ENCODE peak calls at places on chromosomes 6 and 20, in seven cellular contexts. U, J, W, D, E, K and Q are unnamed samples.
A peak's percentile ranks its signal among the peaks of the same experiment; 100 is the strongest.

GRCh38 chr20:54070187-54070987 is at the start of gene BCAS1:
- DNase-seq in U (no peak), W (no peak), J (no peak), K (no peak), D (no peak), E (no peak), Q (no peak)

GRCh38 chr20:57392130-57392445 is 892 bp downstream of the RBM38 start:
- DNase-seq in J (no peak), K (no peak), W (no peak), U (no peak), E (no peak), D (no peak), Q (no peak)

GRCh38 chr20:51129201-51129671 is 106.3 kb upstream of the KCNG1 start:
- DNase-seq in J (no peak), W (no peak), D (no peak), U (no peak), K (no peak), E (peak; percentile 3), Q (peak; percentile 53)

GRCh38 chr20:63273635-63274380 is 1.2 kb downstream of the ARFGAP1 start:
- DNase-seq in K (no peak), D (peak; percentile 88), U (no peak), W (no peak), J (peak; percentile 56), E (no peak), Q (peak; percentile 88)

GRCh38 chr6:1631251-1631650 is 21.5 kb downstream of the FOXC1 start:
- DNase-seq in U (no peak), D (no peak), J (peak; percentile 80), W (no peak), E (no peak), K (peak; percentile 52), Q (no peak)

GRCh38 chr20:14553774-14554524 is 216.5 kb upstream of the FLRT3 start:
- DNase-seq in E (no peak), J (no peak), U (no peak), D (peak; percentile 34), W (no peak), K (no peak), Q (no peak)

GRCh38 chr20:19976595-19977372 is 40.4 kb upstream of the NAA20 start:
- DNase-seq in J (no peak), E (no peak), D (peak; percentile 83), K (peak; percentile 95), U (peak; percentile 50), W (no peak), Q (peak; percentile 80)

GRCh38 chr6:152380993-152381898 is 255.9 kb downstream of the SYNE1 start:
- DNase-seq in U (no peak), W (peak; percentile 62), E (peak; percentile 33), J (peak; percentile 72), D (peak; percentile 97), K (peak; percentile 94), Q (peak; percentile 100)

GRCh38 chr6:162056745-162057144 is 670.8 kb downstream of the PRKN start:
- DNase-seq in U (peak; percentile 33), J (no peak), D (no peak), E (peak; percentile 69), K (peak; percentile 81), W (no peak), Q (peak; percentile 38)

GRCh38 chr6:18412073-18412472 is 24.9 kb downstream of the RNF144B start:
- DNase-seq in K (no peak), J (no peak), U (no peak), D (no peak), E (no peak), W (no peak), Q (no peak)

GRCh38 chr20:5996765-5997164 is 46.3 kb downstream of the MCM8 start:
- DNase-seq in U (no peak), D (no peak), J (no peak), K (peak; percentile 16), W (no peak), E (no peak), Q (no peak)

GRCh38 chr6:113320653-113321052 is 536.5 kb upstream of the MARCKS start:
- DNase-seq in E (no peak), K (peak; percentile 8), U (no peak), D (no peak), J (no peak), W (no peak), Q (no peak)

GRCh38 chr6:134689177-134689576 is 260.7 kb downstream of the ALDH8A1 start:
- DNase-seq in U (no peak), W (no peak), K (no peak), D (no peak), J (no peak), E (no peak), Q (no peak)

GRCh38 chr6:116949964-116950363 is 72.9 kb downstream of the RFX6 start:
- DNase-seq in E (no peak), W (no peak), J (no peak), D (no peak), K (peak; percentile 45), U (no peak), Q (no peak)

DNA sequence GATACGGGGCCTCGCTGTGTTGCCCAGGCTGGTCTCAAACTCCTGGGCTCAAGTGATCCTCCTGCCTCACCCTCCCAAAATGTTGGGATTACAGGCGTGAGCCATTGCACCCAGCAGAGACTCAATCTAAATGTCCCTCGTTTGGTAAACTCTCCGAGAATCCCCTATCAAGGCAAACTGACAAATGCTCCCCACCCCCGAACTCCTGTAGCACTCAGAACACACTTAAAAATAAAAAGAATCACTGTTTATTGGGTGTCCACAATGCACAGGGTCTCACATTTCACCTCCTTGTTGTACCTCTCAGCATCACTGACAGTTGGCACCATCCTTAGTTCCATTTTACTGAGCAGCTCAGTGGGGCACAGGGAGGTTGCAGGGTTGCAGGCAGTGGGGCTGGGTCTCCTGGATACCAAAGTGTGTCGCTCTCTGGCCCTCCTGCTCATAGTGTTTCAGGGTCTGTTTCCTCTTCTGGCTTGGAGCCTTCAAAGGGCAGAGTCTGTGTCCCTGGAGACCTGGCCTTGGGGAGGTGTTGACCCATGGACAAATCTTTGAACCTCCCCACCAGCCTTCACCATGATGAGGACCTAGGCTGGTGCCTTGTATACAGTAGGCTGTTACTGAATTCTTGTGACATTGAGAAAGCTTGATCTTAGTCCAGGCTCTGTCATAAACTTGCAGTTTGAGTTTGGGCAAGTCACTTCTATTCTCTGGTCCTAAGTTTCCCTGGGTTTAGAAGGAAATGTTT is 8.6 kb upstream of the SRC start:
- DNase-seq in E (peak; percentile 29), D (no peak), W (no peak), K (no peak), J (no peak), U (no peak), Q (no peak)
- H3K4ac ChIP-seq in E (no peak overlapping the region), D (no peak overlapping the region), W (no peak overlapping the region), K (no peak overlapping the region), J (peak overlapping the region; percentile 77), U (no peak overlapping the region), Q (no peak overlapping the region)

GRCh38 chr6:76789580-76789979 is 673.7 kb downstream of the HTR1B start:
- DNase-seq in K (no peak), E (no peak), U (no peak), W (no peak), D (no peak), J (no peak), Q (no peak)
- H3K4ac ChIP-seq in K (no peak overlapping the region), E (no peak overlapping the region), U (no peak overlapping the region), W (no peak overlapping the region), D (no peak overlapping the region), J (no peak overlapping the region), Q (no peak overlapping the region)

GRCh38 chr20:52259295-52259694 is 67.7 kb upstream of the ZFP64 start:
- DNase-seq in D (no peak), U (no peak), J (no peak), E (no peak), W (no peak), K (no peak), Q (peak; percentile 50)
- H3K4ac ChIP-seq in D (no peak overlapping the region), U (no peak overlapping the region), J (no peak overlapping the region), E (no peak overlapping the region), W (no peak overlapping the region), K (no peak overlapping the region), Q (no peak overlapping the region)

DNA sequence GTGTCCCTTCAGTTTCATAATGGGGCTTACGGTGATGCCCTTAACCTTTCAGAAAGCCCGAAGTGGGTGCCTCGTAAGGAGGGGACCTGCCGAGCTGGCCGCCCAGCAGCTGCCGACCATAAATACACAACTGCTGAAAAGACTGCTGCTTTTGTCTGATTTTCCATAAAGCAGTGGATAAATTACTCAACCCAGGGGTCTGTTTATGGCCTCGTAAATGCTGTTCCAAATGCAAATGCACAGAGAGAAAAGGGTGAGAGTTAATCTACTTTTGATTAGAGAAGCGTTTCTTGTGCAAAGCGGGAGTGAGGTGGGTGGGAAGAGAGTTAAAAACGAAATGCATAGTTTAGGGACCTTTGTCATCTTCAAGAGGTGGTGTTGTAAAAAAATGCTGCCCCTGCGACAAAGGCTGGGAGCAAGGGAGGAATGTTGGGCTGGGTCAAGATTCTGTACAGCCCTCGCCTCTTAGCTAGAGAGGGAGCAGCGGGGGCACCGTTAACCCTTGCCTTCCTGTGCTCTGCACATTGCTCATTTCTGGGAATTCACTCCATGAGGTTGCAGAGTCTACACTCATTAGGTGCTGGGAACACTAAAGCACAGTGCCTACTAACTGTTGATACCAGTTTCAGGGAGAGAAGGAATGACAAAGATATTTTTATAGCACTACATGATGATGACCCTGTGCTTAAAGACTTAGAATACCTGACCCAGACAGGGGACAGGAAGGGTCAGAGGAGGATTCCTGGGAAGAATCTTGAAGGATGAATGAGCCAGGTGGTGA is 111.9 kb upstream of the MTHFD1L start:
- DNase-seq in D (no peak), E (peak; percentile 44), J (no peak), W (peak; percentile 59), U (peak; percentile 23), K (peak; percentile 44), Q (no peak)
- H3K4ac ChIP-seq in D (no peak overlapping the region), E (no peak overlapping the region), J (no peak overlapping the region), W (no peak overlapping the region), U (no peak overlapping the region), K (no peak overlapping the region), Q (no peak overlapping the region)

GRCh38 chr6:79895382-79896100 is 51.8 kb downstream of the ELOVL4 start:
- DNase-seq in K (no peak), W (no peak), J (no peak), E (no peak), D (no peak), U (no peak), Q (no peak)
- H3K4ac ChIP-seq in K (no peak overlapping the region), W (no peak overlapping the region), J (no peak overlapping the region), E (no peak overlapping the region), D (no peak overlapping the region), U (no peak overlapping the region), Q (no peak overlapping the region)

GRCh38 chr6:16777794-16778193 is 16.5 kb upstream of the ATXN1 start:
- DNase-seq in W (no peak), E (no peak), J (no peak), D (no peak), U (no peak), K (no peak), Q (no peak)

GRCh38 chr6:16781348-16782169 is 20.3 kb upstream of the ATXN1 start:
- DNase-seq in J (no peak), K (no peak), D (no peak), W (no peak), U (no peak), E (no peak), Q (peak; percentile 48)

GRCh38 chr6:16776394-16777017 is 15.2 kb upstream of the ATXN1 start:
- DNase-seq in W (no peak), D (no peak), E (no peak), U (no peak), J (no peak), K (no peak), Q (no peak)

GRCh38 chr6:16774437-16774836 is 13.2 kb upstream of the ATXN1 start:
- DNase-seq in W (no peak), E (no peak), U (no peak), K (peak; percentile 72), J (no peak), D (no peak), Q (no peak)

GRCh38 chr6:16778521-16778920 is 17.3 kb upstream of the ATXN1 start:
- DNase-seq in W (no peak), K (no peak), J (no peak), U (no peak), E (no peak), D (no peak), Q (no peak)
- H3K4ac ChIP-seq in W (no peak overlapping the region), K (no peak overlapping the region), J (no peak overlapping the region), U (no peak overlapping the region), E (no peak overlapping the region), D (no peak overlapping the region), Q (no peak overlapping the region)

GRCh38 chr20:52652271-52652670 is 319.9 kb upstream of the TSHZ2 start:
- DNase-seq in U (no peak), W (no peak), K (no peak), E (no peak), D (no peak), J (no peak), Q (no peak)
- H3K4ac ChIP-seq in U (no peak overlapping the region), W (no peak overlapping the region), K (no peak overlapping the region), E (no peak overlapping the region), D (no peak overlapping the region), J (no peak overlapping the region), Q (no peak overlapping the region)